ENCODE peak calls at places on chromosomes 3 and 15, in five cellular contexts. T is GM13976, S is left ventricle myocardium inferior, L is heart right ventricle, W is GM12865. J is an unnamed sample.

GRCh38 chr3:46953265-46954010 is 23.1 kb downstream of the CCDC12 start:
- DNase-seq in T (no peak), S (no peak), L (no peak), W (peak), J (peak)

GRCh38 chr3:156725706-156726105 is 51.3 kb downstream of the TIPARP start:
- DNase-seq in T (no peak), S (no peak), L (no peak), W (no peak), J (no peak)

GRCh38 chr3:13651057-13651400 is 102.1 kb downstream of the FBLN2 start:
- DNase-seq in T (no peak), S (no peak), L (no peak), W (no peak), J (no peak)

GRCh38 chr3:24343084-24343783 is 151.4 kb downstream of the THRB start:
- DNase-seq in T (no peak), S (no peak), L (no peak), W (no peak), J (no peak)

GRCh38 chr3:42497009-42497731 is 5.3 kb upstream of the VIPR1 start:
- DNase-seq in T (no peak), S (no peak), L (no peak), W (peak), J (no peak)

GRCh38 chr3:17183951-17184550 is 299.3 kb downstream of the PLCL2 start:
- DNase-seq in T (no peak), S (no peak), L (no peak), W (no peak), J (peak)

GRCh38 chr3:125594581-125595011 is 701 bp downstream of the OSBPL11 start:
- DNase-seq in T (no peak), S (peak), L (peak), W (peak), J (peak)

GRCh38 chr3:124032351-124032880 is 40.5 kb upstream of the ROPN1 start:
- DNase-seq in T (no peak), S (peak), L (peak), W (no peak), J (no peak)

GRCh38 chr3:186534113-186534669 is 10.0 kb downstream of the CRYGS start:
- DNase-seq in T (peak), S (no peak), L (no peak), W (peak), J (peak)

GRCh38 chr15:52730163-52730562 is 51.0 kb upstream of the ATOSA start:
- DNase-seq in T (peak), S (no peak), L (no peak), W (peak), J (peak)

GRCh38 chr3:133230191-133230590 is 169.7 kb upstream of the BFSP2 start:
- DNase-seq in T (no peak), S (no peak), L (no peak), W (no peak), J (no peak)

GRCh38 chr3:123371426-123371825 is 77.5 kb downstream of the ADCY5 start:
- DNase-seq in T (no peak), S (no peak), L (no peak), W (no peak), J (no peak)

GRCh38 chr15:43186003-43186353 is 775 bp downstream of the CCNDBP1 start:
- DNase-seq in T (peak), S (no peak), L (no peak), W (no peak), J (no peak)

GRCh38 chr3:130905551-130905950 is 11.7 kb downstream of the ATP2C1 start:
- DNase-seq in T (no peak), S (no peak), L (no peak), W (no peak), J (no peak)

DNA sequence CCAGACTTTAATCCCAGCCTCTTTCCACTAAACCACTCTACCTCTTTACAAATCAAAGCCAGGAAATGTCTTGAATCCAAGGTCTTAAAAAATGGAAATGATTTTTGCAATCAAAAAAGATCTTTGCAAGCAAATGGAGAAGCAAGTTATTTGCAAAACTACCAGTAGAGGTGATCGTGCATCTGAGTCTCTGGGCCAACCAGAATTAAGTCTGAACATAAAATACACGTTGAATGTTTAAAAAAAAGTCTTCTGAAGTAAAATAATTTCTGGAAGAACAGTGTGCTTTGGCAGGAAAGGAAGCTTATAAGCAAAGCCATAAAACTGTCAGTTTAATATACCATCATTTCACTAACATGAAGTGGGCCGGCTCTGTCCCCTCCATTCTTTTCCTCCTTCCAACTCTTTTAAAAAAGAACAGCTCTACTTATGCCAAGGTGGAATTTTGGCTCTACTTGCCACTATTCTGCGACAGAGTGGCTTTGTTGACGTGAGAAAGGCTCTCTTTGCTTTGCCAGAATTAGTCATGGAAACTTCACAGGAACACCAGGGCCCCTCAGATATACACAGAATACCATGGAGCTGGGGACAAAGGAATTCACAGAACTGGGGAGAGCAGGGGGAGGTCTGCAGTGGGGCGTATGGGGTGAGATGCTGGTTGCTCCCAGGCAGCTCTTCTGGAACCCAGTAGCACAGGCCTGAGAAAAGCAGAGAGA is 29.8 kb downstream of the FSTL1 start:
- DNase-seq in T (no peak), S (no peak), L (no peak), W (no peak), J (no peak)
- TF ChIP-seq CTCF in T (no peak), S (no peak), L (peak), W (no peak), J (no peak)

GRCh38 chr3:129435367-129435766 is 4.4 kb downstream of the MBD4 start:
- DNase-seq in T (no peak), S (no peak), L (no peak), W (no peak), J (no peak)
- TF ChIP-seq CTCF in T (peak), S (no peak), L (no peak), W (no peak), J (no peak)

GRCh38 chr3:56682458-56683121 is 475 bp downstream of the TASOR start:
- DNase-seq in T (peak), S (peak), L (peak), W (peak), J (peak)
- TF ChIP-seq CTCF in T (no peak), S (no peak), L (no peak), W (no peak), J (no peak)

GRCh38 chr3:27105904-27106303 is 263.3 kb downstream of the NEK10 start:
- DNase-seq in T (no peak), S (no peak), L (no peak), W (no peak), J (no peak)
- TF ChIP-seq CTCF in T (no peak), S (peak), L (no peak), W (no peak), J (no peak)

DNA sequence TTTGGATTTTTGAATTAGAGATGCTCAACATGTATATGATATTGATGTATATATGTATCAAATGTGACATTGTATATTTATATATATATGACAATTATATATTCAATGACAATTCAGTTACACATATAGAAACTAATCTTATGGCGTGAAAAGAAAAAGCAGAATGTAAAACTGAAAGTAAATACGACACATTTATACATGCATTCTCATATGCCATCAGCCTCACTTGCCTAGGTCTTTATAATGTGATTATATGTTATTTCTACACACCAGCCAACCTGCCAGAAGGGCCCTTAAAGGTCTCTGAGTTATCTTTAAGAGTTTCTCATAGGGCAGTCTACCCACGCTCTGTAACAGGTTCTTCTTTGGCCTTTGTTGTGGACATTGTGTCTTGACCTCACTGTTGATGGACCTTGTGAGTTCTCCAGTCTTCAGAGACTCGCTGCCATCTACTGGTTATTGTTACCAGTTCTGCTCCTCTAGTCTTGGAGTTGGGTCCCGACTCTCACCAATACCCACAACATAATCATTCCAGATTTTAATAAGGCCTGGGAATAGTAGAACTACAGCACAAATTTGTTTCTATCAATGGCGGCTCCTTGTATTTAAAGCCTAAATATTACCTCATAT is 371.5 kb upstream of the GOLIM4 start:
- DNase-seq in T (peak), S (no peak), L (no peak), W (peak), J (no peak)
- TF ChIP-seq CTCF in T (peak), S (peak), L (peak), W (peak), J (no peak)

GRCh38 chr3:192957441-192957951 is 39.8 kb upstream of the MB21D2 start:
- DNase-seq in T (no peak), S (peak), L (no peak), W (peak), J (no peak)
- TF ChIP-seq CTCF in T (no peak), S (no peak), L (no peak), W (no peak), J (no peak)

J was measured in activated CD8-positive, alpha-beta T cell treated with anti-CD3 and anti-CD28 coated beads for 36 hours.